ENCODE peak calls at places on chromosomes 13 and 19, in four cellular contexts. Y, L, N and V are unnamed samples.

GRCh38 chr13:68676513-68677115 is 1431.0 kb upstream of the ATXN8OS start:
- DNase-seq in Y (no peak), L (no peak), N (no peak), V (no peak)

GRCh38 chr13:19267746-19268145 is 86.1 kb upstream of the TUBA3C start:
- DNase-seq in Y (no peak), L (no peak), N (no peak), V (no peak)

GRCh38 chr13:113383089-113383488 is 19.2 kb upstream of the GRTP1 start:
- DNase-seq in Y (no peak), L (no peak), N (no peak), V (no peak)

GRCh38 chr19:47428177-47428894 is 9.0 kb upstream of the MEIS3 start:
- DNase-seq in Y (peak; percentile 54), L (peak; percentile 75), N (peak; percentile 100), V (peak; percentile 87)

GRCh38 chr13:62360609-62361008 is 945.0 kb upstream of the PCDH20 start:
- DNase-seq in Y (no peak), L (no peak), N (no peak), V (no peak)

GRCh38 chr19:41261474-41262190 is 2.5 kb upstream of the HNRNPUL1 start:
- DNase-seq in Y (no peak), L (no peak), N (no peak), V (no peak)

GRCh38 chr19:54470276-54470887 is 2.7 kb downstream of the CDC42EP5 start:
- DNase-seq in Y (no peak), L (no peak), N (no peak), V (no peak)

GRCh38 chr19:13350761-13351160 is 155.5 kb downstream of the CACNA1A start:
- DNase-seq in Y (no peak), L (no peak), N (no peak), V (no peak)

GRCh38 chr19:17936379-17936778 is 3.6 kb downstream of the CCDC124 start:
- DNase-seq in Y (no peak), L (no peak), N (no peak), V (no peak)

GRCh38 chr13:25502551-25502950 is 130.8 kb downstream of the ATP8A2 start:
- DNase-seq in Y (no peak), L (no peak), N (no peak), V (no peak)

GRCh38 chr13:97122381-97122996 is 99.6 kb upstream of the MBNL2 start:
- DNase-seq in Y (no peak), L (no peak), N (no peak), V (no peak)

GRCh38 chr13:31192306-31192705 is 7.5 kb upstream of the B3GLCT start:
- DNase-seq in Y (no peak), L (no peak), N (no peak), V (no peak)

GRCh38 chr19:3285647-3286176 is 61.3 kb downstream of the CELF5 start:
- DNase-seq in Y (peak; percentile 59), L (no peak), N (no peak), V (peak; percentile 84)

GRCh38 chr13:32001392-32001768 is 30.2 kb upstream of the FRY start:
- DNase-seq in Y (peak; percentile 71), L (no peak), N (no peak), V (peak; percentile 23)

GRCh38 chr13:113982296-113982661 is 8.4 kb upstream of the C13orf46 start:
- DNase-seq in Y (no peak), L (no peak), N (no peak), V (no peak)

GRCh38 chr19:16066611-16067104 is 9.6 kb upstream of the TPM4 start:
- DNase-seq in Y (peak; percentile 81), L (no peak), N (no peak), V (no peak)

GRCh38 chr13:44904982-44905381 is 84.3 kb downstream of the NUFIP1 start:
- DNase-seq in Y (no peak), L (no peak), N (no peak), V (no peak)

GRCh38 chr13:76016799-76017198 is 380.7 kb downstream of the LMO7 start:
- DNase-seq in Y (peak; percentile 25), L (no peak), N (no peak), V (peak; percentile 44)

GRCh38 chr13:88014527-88014926 is 343.4 kb downstream of the SLITRK5 start:
- DNase-seq in Y (no peak), L (no peak), N (no peak), V (no peak)

GRCh38 chr13:45511310-45512147 is 46.8 kb downstream of the COG3 start:
- DNase-seq in Y (peak; percentile 72), L (peak; percentile 24), N (no peak), V (peak; percentile 33)

GRCh38 chr19:48724796-48725753 is 5.5 kb upstream of the MAMSTR start:
- DNase-seq in Y (no peak), L (no peak), N (no peak), V (no peak)

GRCh38 chr13:20964904-20965303 is 62.4 kb upstream of the XPO4 start:
- DNase-seq in Y (no peak), L (no peak), N (no peak), V (no peak)

GRCh38 chr13:31947506-31947905 is 84.1 kb upstream of the FRY start:
- DNase-seq in Y (no peak), L (no peak), N (no peak), V (no peak)

GRCh38 chr13:46603165-46603603 is 50.2 kb downstream of the LRCH1 start:
- DNase-seq in Y (peak; percentile 65), L (no peak), N (no peak), V (no peak)

GRCh38 chr13:48012668-48013067 is 11.6 kb upstream of the SUCLA2 start:
- DNase-seq in Y (no peak), L (no peak), N (no peak), V (no peak)

GRCh38 chr13:67062160-67062559 is 168.0 kb downstream of the PCDH9 start:
- DNase-seq in Y (no peak), L (no peak), N (no peak), V (no peak)

GRCh38 chr13:67061750-67062149 is 168.4 kb downstream of the PCDH9 start:
- DNase-seq in Y (no peak), L (no peak), N (no peak), V (no peak)

GRCh38 chr13:67064920-67065319 is 165.2 kb downstream of the PCDH9 start:
- DNase-seq in Y (no peak), L (no peak), N (no peak), V (no peak)

GRCh38 chr13:67063036-67063435 is 167.1 kb downstream of the PCDH9 start:
- DNase-seq in Y (no peak), L (no peak), N (no peak), V (no peak)
- TF ChIP-seq YY1 in Y (no peak), L (no peak), N (no peak), V (no peak)

GRCh38 chr19:38307076-38307475 is 3.0 kb downstream of the C19orf33 start:
- DNase-seq in Y (no peak), L (no peak), N (no peak), V (no peak)

GRCh38 chr19:38306236-38306635 is 2.2 kb downstream of the C19orf33 start:
- DNase-seq in Y (no peak), L (no peak), N (no peak), V (no peak)

GRCh38 chr19:38304866-38305429 is 897 bp downstream of the C19orf33 start:
- DNase-seq in Y (peak; percentile 76), L (no peak), N (peak; percentile 83), V (peak; percentile 8)

GRCh38 chr19:38304352-38304865 is 358 bp downstream of the C19orf33 start:
- DNase-seq in Y (no peak), L (no peak), N (no peak), V (no peak)

GRCh38 chr19:38303517-38304351 is at the start of gene C19orf33:
- DNase-seq in Y (no peak), L (no peak), N (no peak), V (no peak)
- TF ChIP-seq SUZ12 in Y (no peak), L (no peak), N (no peak), V (no peak)

GRCh38 chr13:43489168-43489730 is 297.5 kb downstream of the ENOX1 start:
- DNase-seq in Y (no peak), L (no peak), N (no peak), V (no peak)
- H3K9ac ChIP-seq in Y (no peak overlapping the region), L (no peak overlapping the region), N (no peak overlapping the region), V (no peak overlapping the region)

DNA sequence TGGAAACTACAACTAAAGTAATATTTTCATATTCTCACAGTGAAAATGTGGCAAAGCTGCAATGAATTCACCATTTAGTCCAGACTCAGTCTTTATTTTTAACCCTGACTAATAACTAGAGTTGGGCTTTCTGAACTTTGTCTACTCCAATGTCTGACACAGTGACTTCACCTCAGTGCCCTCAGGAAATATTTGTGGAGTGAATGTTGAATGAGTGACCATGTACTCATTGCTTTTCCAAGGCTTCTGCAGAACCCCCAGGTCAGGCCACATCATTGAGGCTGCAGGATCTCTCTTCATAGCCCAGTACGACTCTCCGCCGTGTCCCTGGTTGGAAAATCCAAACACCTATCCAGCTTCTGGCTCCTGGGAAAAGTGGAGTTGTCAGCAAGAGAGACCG is 1.8 kb downstream of the ZNF175 start:
- DNase-seq in Y (no peak), L (no peak), N (no peak), V (no peak)
- TF ChIP-seq YY1 in Y (no peak), L (no peak), N (no peak), V (no peak)

GRCh38 chr19:33505823-33506222 is 15.8 kb downstream of the PEPD start:
- DNase-seq in Y (no peak), L (no peak), N (no peak), V (no peak)

GRCh38 chr19:33502991-33503790 is 18.4 kb downstream of the PEPD start:
- DNase-seq in Y (no peak), L (no peak), N (no peak), V (no peak)

GRCh38 chr19:33506498-33506897 is 15.1 kb downstream of the PEPD start:
- DNase-seq in Y (no peak), L (no peak), N (no peak), V (no peak)

GRCh38 chr19:33503791-33504444 is 17.7 kb downstream of the PEPD start:
- DNase-seq in Y (no peak), L (no peak), N (no peak), V (no peak)

GRCh38 chr19:33505168-33505567 is 16.4 kb downstream of the PEPD start:
- DNase-seq in Y (no peak), L (no peak), N (no peak), V (no peak)
- TF ChIP-seq SUZ12 in Y (no peak), L (no peak), N (no peak), V (no peak)

DNA sequence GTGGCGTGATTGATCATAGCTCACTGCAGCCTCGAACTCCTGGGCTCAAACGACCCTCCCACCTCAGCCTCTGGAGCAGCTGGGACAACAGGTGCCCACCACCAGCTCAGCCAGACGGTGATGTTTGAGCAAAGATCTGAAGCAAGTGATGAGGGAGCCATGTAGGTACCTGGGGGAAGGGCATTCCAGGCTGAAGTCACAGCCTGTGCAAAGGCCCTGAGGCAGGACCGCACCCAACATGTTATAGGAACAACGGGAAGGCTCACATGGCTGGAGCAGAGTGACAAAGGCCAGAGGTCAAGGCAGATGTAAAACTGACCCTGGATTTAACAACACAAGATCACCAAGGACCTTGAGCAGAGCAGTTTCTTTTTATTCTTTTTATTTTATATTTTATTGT is 14.8 kb downstream of the FEM1A start:
- DNase-seq in Y (no peak), L (no peak), N (no peak), V (no peak)
- H3K9ac ChIP-seq in Y (no peak overlapping the region), L (no peak overlapping the region), N (no peak overlapping the region), V (no peak overlapping the region)

DNA sequence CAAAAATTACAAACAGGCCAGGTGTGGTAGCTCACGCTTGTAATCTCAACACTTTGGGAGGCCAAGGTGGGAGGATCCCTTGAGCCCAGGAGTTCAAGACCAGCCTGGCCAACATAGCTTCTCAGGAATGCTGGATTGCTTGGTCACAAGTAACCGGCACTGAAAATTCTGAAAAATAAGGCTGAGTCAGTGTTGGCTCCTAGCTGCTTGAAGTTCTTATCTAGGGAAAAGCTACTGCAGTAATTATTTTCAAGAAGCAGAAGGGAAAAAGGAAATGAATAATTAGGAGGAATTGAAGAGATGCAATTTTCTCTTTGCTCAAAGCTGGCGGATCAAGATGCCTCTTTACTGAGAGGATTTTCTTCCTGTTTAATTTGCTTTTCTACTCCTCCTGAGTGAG is 75.0 kb upstream of the GTF3A start:
- DNase-seq in Y (no peak), L (no peak), N (no peak), V (no peak)
- TF ChIP-seq YY1 in Y (no peak), L (no peak), N (no peak), V (no peak)